ENCODE peak calls at places on chromosome 9, in eight cellular contexts. R is A549; W is astrocyte; Y is IMR-90; V is CD4-positive, alpha-beta T cell; O is suprapubic skin; U is uterus; A is PC-9. D is an unnamed sample.

GRCh38 chr9:79382044-79382443 is 189.7 kb upstream of the TLE4 start:
- DNase-seq in R (no peak), W (no peak), Y (no peak), V (no peak), O (no peak), U (no peak), A (no peak), D (no peak)

GRCh38 chr9:27367175-27367798 is 70.3 kb upstream of the EQTN start:
- DNase-seq in R (no peak), W (no peak), Y (no peak), V (no peak), O (no peak), U (no peak), A (no peak), D (no peak)

GRCh38 chr9:88658311-88658822 is 123.4 kb downstream of the NXNL2 start:
- DNase-seq in R (peak; percentile 75), W (peak; percentile 41), Y (no peak), V (no peak), O (peak; percentile 78), U (peak; percentile 71), A (no peak), D (no peak)

GRCh38 chr9:20255052-20255451 is 367.2 kb downstream of the MLLT3 start:
- DNase-seq in R (no peak), W (no peak), Y (no peak), V (no peak), O (no peak), U (no peak), A (no peak), D (no peak)

GRCh38 chr9:126320158-126320922 is 6.3 kb upstream of the MVB12B start:
- DNase-seq in R (no peak), W (no peak), Y (no peak), V (no peak), O (no peak), U (no peak), A (no peak), D (no peak)

GRCh38 chr9:114078021-114078780 is at the start of gene AMBP:
- DNase-seq in R (peak; percentile 26), W (no peak), Y (no peak), V (no peak), O (peak; percentile 51), U (peak; percentile 10), A (no peak), D (no peak)

GRCh38 chr9:115786321-115786720 is 367.3 kb upstream of the PAPPA start:
- DNase-seq in R (no peak), W (no peak), Y (peak; percentile 13), V (no peak), O (no peak), U (no peak), A (no peak), D (no peak)

GRCh38 chr9:124342402-124342945 is 72.8 kb downstream of the PSMB7 start:
- DNase-seq in R (no peak), W (no peak), Y (peak; percentile 65), V (no peak), O (no peak), U (no peak), A (no peak), D (no peak)

GRCh38 chr9:121943463-121943862 is 149.6 kb downstream of the TTLL11 start:
- DNase-seq in R (no peak), W (no peak), Y (no peak), V (no peak), O (no peak), U (no peak), A (no peak), D (no peak)

GRCh38 chr9:84375954-84376353 is 35.4 kb upstream of the SLC28A3 start:
- DNase-seq in R (no peak), W (no peak), Y (no peak), V (no peak), O (no peak), U (no peak), A (no peak), D (no peak)

GRCh38 chr9:135019224-135019623 is 68.2 kb upstream of the OLFM1 start:
- DNase-seq in R (no peak), W (no peak), Y (no peak), V (no peak), O (no peak), U (no peak), A (no peak), D (no peak)

GRCh38 chr9:124251605-124252366 is 6.0 kb upstream of the NEK6 start:
- DNase-seq in R (peak; percentile 63), W (peak; percentile 78), Y (peak; percentile 78), V (no peak), O (peak; percentile 8), U (no peak), A (no peak), D (no peak)

GRCh38 chr9:16986441-16987387 is 116.2 kb upstream of the BNC2 start:
- DNase-seq in R (no peak), W (peak; percentile 92), Y (peak; percentile 80), V (no peak), O (no peak), U (no peak), A (no peak), D (peak; percentile 44)

GRCh38 chr9:7977586-7977985 is 178.0 kb upstream of the DMAC1 start:
- DNase-seq in R (no peak), W (no peak), Y (no peak), V (no peak), O (no peak), U (no peak), A (no peak), D (no peak)

GRCh38 chr9:71858812-71859211 is 52.2 kb downstream of the ABHD17B start:
- DNase-seq in R (no peak), W (peak; percentile 28), Y (peak; percentile 40), V (no peak), O (no peak), U (no peak), A (no peak), D (no peak)

GRCh38 chr9:100213730-100214477 is 114.9 kb downstream of the INVS start:
- DNase-seq in R (peak; percentile 44), W (peak; percentile 92), Y (peak; percentile 88), V (no peak), O (no peak), U (no peak), A (no peak), D (peak; percentile 13)

GRCh38 chr9:38309324-38310195 is 82.9 kb upstream of the ALDH1B1 start:
- DNase-seq in R (no peak), W (peak; percentile 70), Y (peak; percentile 17), V (no peak), O (no peak), U (no peak), A (no peak), D (no peak)

GRCh38 chr9:38313421-38313820 is 79.1 kb upstream of the ALDH1B1 start:
- DNase-seq in R (no peak), W (no peak), Y (no peak), V (no peak), O (no peak), U (no peak), A (no peak), D (no peak)

GRCh38 chr9:38308136-38308535 is 84.4 kb upstream of the ALDH1B1 start:
- DNase-seq in R (no peak), W (no peak), Y (no peak), V (no peak), O (no peak), U (no peak), A (no peak), D (no peak)

GRCh38 chr9:38312406-38312805 is 80.1 kb upstream of the ALDH1B1 start:
- DNase-seq in R (no peak), W (no peak), Y (no peak), V (no peak), O (no peak), U (no peak), A (no peak), D (no peak)

GRCh38 chr9:38311382-38312270 is 80.9 kb upstream of the ALDH1B1 start:
- DNase-seq in R (no peak), W (peak; percentile 7), Y (no peak), V (no peak), O (no peak), U (no peak), A (no peak), D (no peak)
- TF ChIP-seq CTCF in R (no peak), W (no peak), Y (no peak), V (no peak), O (no peak), U (no peak), A (no peak), D (no peak)

GRCh38 chr9:70091103-70091502 is 47.5 kb downstream of the MAMDC2 start:
- DNase-seq in R (no peak), W (no peak), Y (no peak), V (no peak), O (no peak), U (no peak), A (no peak), D (no peak)
- H3K27ac ChIP-seq in R (no peak overlapping the region), W (no peak overlapping the region), Y (no peak overlapping the region), V (no peak overlapping the region), O (no peak overlapping the region), U (peak overlapping the region; percentile 8), A (no peak overlapping the region), D (no peak overlapping the region)

GRCh38 chr9:9499546-9499945 is 1113.3 kb downstream of the PTPRD start:
- DNase-seq in R (no peak), W (no peak), Y (no peak), V (no peak), O (no peak), U (no peak), A (no peak), D (no peak)
- TF ChIP-seq CTCF in R (no peak), W (no peak), Y (no peak), V (no peak), O (no peak), U (no peak), A (no peak), D (no peak)

DNA sequence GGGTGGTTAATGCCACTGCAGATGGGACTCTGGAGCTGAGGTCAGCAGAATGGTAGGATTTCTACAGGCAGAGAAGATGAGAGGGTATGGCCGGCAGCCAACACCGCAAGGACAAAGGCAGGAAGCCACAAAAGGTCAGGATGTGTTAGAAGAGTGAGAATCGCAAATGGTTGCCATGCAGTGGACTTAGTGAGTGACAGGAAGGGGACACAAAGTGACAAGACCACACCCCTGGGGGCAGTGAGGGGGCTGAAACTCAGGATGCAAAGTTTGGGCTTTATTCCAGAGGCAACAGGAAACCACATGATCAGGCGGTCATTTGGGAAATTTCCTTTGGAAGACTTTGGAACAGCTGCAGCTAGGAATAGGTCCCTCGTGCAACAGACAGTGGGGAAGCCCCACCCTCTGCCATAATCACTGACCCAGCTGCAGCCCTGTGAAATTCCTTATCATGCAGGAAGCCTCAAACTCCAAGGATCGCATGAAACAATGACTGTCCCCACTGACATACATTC is 14.2 kb upstream of the CCDC180 start:
- DNase-seq in R (no peak), W (peak; percentile 17), Y (peak; percentile 27), V (no peak), O (no peak), U (no peak), A (peak; percentile 37), D (no peak)
- H3K27ac ChIP-seq in R (no peak overlapping the region), W (no peak overlapping the region), Y (no peak overlapping the region), V (no peak overlapping the region), O (no peak overlapping the region), U (peak overlapping the region; percentile 26), A (no peak overlapping the region), D (no peak overlapping the region)

D was measured in AG04450.